ENCODE peak calls at places on chromosome 1, in eight cellular contexts. One of them, this sample, is unnamed.

GRCh38 chr1:2194319-2194897 is at the start of gene FAAP20:
- DNase-seq in IMR-90: peak
- DNase-seq in activated T-cell treated with anti-CD3 and anti-CD28 coated beads, Interleukin-2, amount 50 U/mL, for 72 hours: no peak
- DNase-seq in iris pigment epithelial cell: peak
- DNase-seq in activated T-helper 1 cell treated with Interleukin-2 at 50 U/mL for 16 hours: peak
- DNase-seq in effector memory CD4-positive, alpha-beta T cell: peak
- DNase-seq in T-cell: no peak
- DNase-seq in cardiac muscle cell: peak
- DNase-seq in this sample: no peak

GRCh38 chr1:59332983-59333382 is 36.1 kb downstream of the FGGY start:
- DNase-seq in T-cell: no peak
- DNase-seq in activated T-cell treated with anti-CD3 and anti-CD28 coated beads, Interleukin-2, amount 50 U/mL, for 72 hours: peak
- DNase-seq in IMR-90: peak
- DNase-seq in effector memory CD4-positive, alpha-beta T cell: no peak
- DNase-seq in cardiac muscle cell: peak
- DNase-seq in activated T-helper 1 cell treated with Interleukin-2 at 50 U/mL for 16 hours: no peak
- DNase-seq in iris pigment epithelial cell: peak
- DNase-seq in this sample: no peak

GRCh38 chr1:108568589-108568988 is 8.7 kb downstream of the EEIG2 start:
- DNase-seq in IMR-90: no peak
- DNase-seq in T-cell: no peak
- DNase-seq in activated T-cell treated with anti-CD3 and anti-CD28 coated beads, Interleukin-2, amount 50 U/mL, for 72 hours: no peak
- DNase-seq in effector memory CD4-positive, alpha-beta T cell: no peak
- DNase-seq in activated T-helper 1 cell treated with Interleukin-2 at 50 U/mL for 16 hours: no peak
- DNase-seq in cardiac muscle cell: no peak
- DNase-seq in iris pigment epithelial cell: no peak
- DNase-seq in this sample: no peak

GRCh38 chr1:176696109-176696508 is 233.1 kb downstream of the PAPPA2 start:
- DNase-seq in effector memory CD4-positive, alpha-beta T cell: no peak
- DNase-seq in T-cell: no peak
- DNase-seq in activated T-helper 1 cell treated with Interleukin-2 at 50 U/mL for 16 hours: no peak
- DNase-seq in activated T-cell treated with anti-CD3 and anti-CD28 coated beads, Interleukin-2, amount 50 U/mL, for 72 hours: no peak
- DNase-seq in cardiac muscle cell: no peak
- DNase-seq in IMR-90: peak
- DNase-seq in iris pigment epithelial cell: peak
- DNase-seq in this sample: peak

GRCh38 chr1:175466556-175466955 is 274.0 kb upstream of the KIAA0040 start:
- DNase-seq in activated T-cell treated with anti-CD3 and anti-CD28 coated beads, Interleukin-2, amount 50 U/mL, for 72 hours: no peak
- DNase-seq in iris pigment epithelial cell: no peak
- DNase-seq in cardiac muscle cell: no peak
- DNase-seq in effector memory CD4-positive, alpha-beta T cell: no peak
- DNase-seq in activated T-helper 1 cell treated with Interleukin-2 at 50 U/mL for 16 hours: no peak
- DNase-seq in T-cell: no peak
- DNase-seq in IMR-90: no peak
- DNase-seq in this sample: no peak

GRCh38 chr1:237226177-237226944 is 184.4 kb downstream of the RYR2 start:
- DNase-seq in activated T-helper 1 cell treated with Interleukin-2 at 50 U/mL for 16 hours: no peak
- DNase-seq in IMR-90: no peak
- DNase-seq in activated T-cell treated with anti-CD3 and anti-CD28 coated beads, Interleukin-2, amount 50 U/mL, for 72 hours: no peak
- DNase-seq in cardiac muscle cell: no peak
- DNase-seq in T-cell: no peak
- DNase-seq in iris pigment epithelial cell: no peak
- DNase-seq in effector memory CD4-positive, alpha-beta T cell: no peak
- DNase-seq in this sample: peak

GRCh38 chr1:232764458-232765231 is 40.6 kb upstream of the MAP10 start:
- DNase-seq in activated T-helper 1 cell treated with Interleukin-2 at 50 U/mL for 16 hours: no peak
- DNase-seq in iris pigment epithelial cell: no peak
- DNase-seq in activated T-cell treated with anti-CD3 and anti-CD28 coated beads, Interleukin-2, amount 50 U/mL, for 72 hours: no peak
- DNase-seq in cardiac muscle cell: no peak
- DNase-seq in effector memory CD4-positive, alpha-beta T cell: no peak
- DNase-seq in T-cell: no peak
- DNase-seq in IMR-90: no peak
- DNase-seq in this sample: peak

GRCh38 chr1:152444045-152444444 is 30.0 kb upstream of the CRNN start:
- DNase-seq in effector memory CD4-positive, alpha-beta T cell: no peak
- DNase-seq in cardiac muscle cell: no peak
- DNase-seq in T-cell: no peak
- DNase-seq in iris pigment epithelial cell: no peak
- DNase-seq in activated T-cell treated with anti-CD3 and anti-CD28 coated beads, Interleukin-2, amount 50 U/mL, for 72 hours: no peak
- DNase-seq in activated T-helper 1 cell treated with Interleukin-2 at 50 U/mL for 16 hours: no peak
- DNase-seq in IMR-90: no peak
- DNase-seq in this sample: no peak

GRCh38 chr1:169321539-169321938 is 46.1 kb downstream of the NME7 start:
- DNase-seq in T-cell: no peak
- DNase-seq in activated T-helper 1 cell treated with Interleukin-2 at 50 U/mL for 16 hours: no peak
- DNase-seq in effector memory CD4-positive, alpha-beta T cell: no peak
- DNase-seq in cardiac muscle cell: peak
- DNase-seq in IMR-90: peak
- DNase-seq in iris pigment epithelial cell: peak
- DNase-seq in activated T-cell treated with anti-CD3 and anti-CD28 coated beads, Interleukin-2, amount 50 U/mL, for 72 hours: no peak
- DNase-seq in this sample: no peak

GRCh38 chr1:232528472-232529089 is 101.4 kb downstream of the SIPA1L2 start:
- DNase-seq in cardiac muscle cell: no peak
- DNase-seq in T-cell: no peak
- DNase-seq in IMR-90: no peak
- DNase-seq in effector memory CD4-positive, alpha-beta T cell: no peak
- DNase-seq in activated T-cell treated with anti-CD3 and anti-CD28 coated beads, Interleukin-2, amount 50 U/mL, for 72 hours: no peak
- DNase-seq in activated T-helper 1 cell treated with Interleukin-2 at 50 U/mL for 16 hours: no peak
- DNase-seq in iris pigment epithelial cell: no peak
- DNase-seq in this sample: no peak

GRCh38 chr1:214022810-214023425 is 35.1 kb downstream of the PROX1 start:
- DNase-seq in activated T-helper 1 cell treated with Interleukin-2 at 50 U/mL for 16 hours: no peak
- DNase-seq in T-cell: no peak
- DNase-seq in activated T-cell treated with anti-CD3 and anti-CD28 coated beads, Interleukin-2, amount 50 U/mL, for 72 hours: no peak
- DNase-seq in effector memory CD4-positive, alpha-beta T cell: no peak
- DNase-seq in IMR-90: no peak
- DNase-seq in cardiac muscle cell: no peak
- DNase-seq in iris pigment epithelial cell: no peak
- DNase-seq in this sample: no peak

GRCh38 chr1:41277371-41277994 is 35.4 kb upstream of the SCMH1 start:
- DNase-seq in effector memory CD4-positive, alpha-beta T cell: no peak
- DNase-seq in T-cell: no peak
- DNase-seq in activated T-cell treated with anti-CD3 and anti-CD28 coated beads, Interleukin-2, amount 50 U/mL, for 72 hours: no peak
- DNase-seq in cardiac muscle cell: no peak
- DNase-seq in iris pigment epithelial cell: no peak
- DNase-seq in IMR-90: no peak
- DNase-seq in activated T-helper 1 cell treated with Interleukin-2 at 50 U/mL for 16 hours: no peak
- DNase-seq in this sample: peak

GRCh38 chr1:161989108-161989507 is 34.6 kb downstream of the OLFML2B start:
- DNase-seq in activated T-helper 1 cell treated with Interleukin-2 at 50 U/mL for 16 hours: no peak
- DNase-seq in IMR-90: peak
- DNase-seq in activated T-cell treated with anti-CD3 and anti-CD28 coated beads, Interleukin-2, amount 50 U/mL, for 72 hours: no peak
- DNase-seq in T-cell: no peak
- DNase-seq in effector memory CD4-positive, alpha-beta T cell: no peak
- DNase-seq in iris pigment epithelial cell: peak
- DNase-seq in cardiac muscle cell: no peak
- DNase-seq in this sample: no peak

GRCh38 chr1:25550155-25550506 is 6.7 kb downstream of the LDLRAP1 start:
- DNase-seq in activated T-cell treated with anti-CD3 and anti-CD28 coated beads, Interleukin-2, amount 50 U/mL, for 72 hours: no peak
- DNase-seq in activated T-helper 1 cell treated with Interleukin-2 at 50 U/mL for 16 hours: no peak
- DNase-seq in effector memory CD4-positive, alpha-beta T cell: no peak
- DNase-seq in IMR-90: peak
- DNase-seq in cardiac muscle cell: peak
- DNase-seq in T-cell: no peak
- DNase-seq in iris pigment epithelial cell: peak
- DNase-seq in this sample: no peak

GRCh38 chr1:53669511-53670191 is 69.3 kb downstream of the GLIS1 start:
- DNase-seq in cardiac muscle cell: peak
- DNase-seq in activated T-helper 1 cell treated with Interleukin-2 at 50 U/mL for 16 hours: no peak
- DNase-seq in effector memory CD4-positive, alpha-beta T cell: no peak
- DNase-seq in iris pigment epithelial cell: no peak
- DNase-seq in IMR-90: no peak
- DNase-seq in T-cell: no peak
- DNase-seq in activated T-cell treated with anti-CD3 and anti-CD28 coated beads, Interleukin-2, amount 50 U/mL, for 72 hours: no peak
- DNase-seq in this sample: no peak

GRCh38 chr1:67713071-67713806 is 28.2 kb downstream of the GADD45A start:
- DNase-seq in iris pigment epithelial cell: peak
- DNase-seq in activated T-cell treated with anti-CD3 and anti-CD28 coated beads, Interleukin-2, amount 50 U/mL, for 72 hours: no peak
- DNase-seq in cardiac muscle cell: peak
- DNase-seq in T-cell: no peak
- DNase-seq in activated T-helper 1 cell treated with Interleukin-2 at 50 U/mL for 16 hours: no peak
- DNase-seq in IMR-90: peak
- DNase-seq in effector memory CD4-positive, alpha-beta T cell: no peak
- DNase-seq in this sample: no peak

GRCh38 chr1:227919916-227920315 is 27.8 kb downstream of the WNT9A start:
- DNase-seq in IMR-90: no peak
- DNase-seq in cardiac muscle cell: no peak
- DNase-seq in iris pigment epithelial cell: no peak
- DNase-seq in activated T-cell treated with anti-CD3 and anti-CD28 coated beads, Interleukin-2, amount 50 U/mL, for 72 hours: no peak
- DNase-seq in T-cell: no peak
- DNase-seq in effector memory CD4-positive, alpha-beta T cell: no peak
- DNase-seq in activated T-helper 1 cell treated with Interleukin-2 at 50 U/mL for 16 hours: no peak
- DNase-seq in this sample: no peak

GRCh38 chr1:31412732-31413404 is at the start of gene SERINC2:
- DNase-seq in T-cell: peak
- DNase-seq in effector memory CD4-positive, alpha-beta T cell: no peak
- DNase-seq in IMR-90: no peak
- DNase-seq in activated T-helper 1 cell treated with Interleukin-2 at 50 U/mL for 16 hours: no peak
- DNase-seq in activated T-cell treated with anti-CD3 and anti-CD28 coated beads, Interleukin-2, amount 50 U/mL, for 72 hours: peak
- DNase-seq in cardiac muscle cell: no peak
- DNase-seq in iris pigment epithelial cell: no peak
- DNase-seq in this sample: peak

GRCh38 chr1:67909776-67910175 is 76.5 kb upstream of the GNG12 start:
- DNase-seq in iris pigment epithelial cell: no peak
- DNase-seq in cardiac muscle cell: no peak
- DNase-seq in T-cell: no peak
- DNase-seq in activated T-helper 1 cell treated with Interleukin-2 at 50 U/mL for 16 hours: no peak
- DNase-seq in effector memory CD4-positive, alpha-beta T cell: no peak
- DNase-seq in IMR-90: no peak
- DNase-seq in activated T-cell treated with anti-CD3 and anti-CD28 coated beads, Interleukin-2, amount 50 U/mL, for 72 hours: no peak
- DNase-seq in this sample: no peak

GRCh38 chr1:3074297-3074741 is 5.3 kb downstream of the PRDM16 start:
- DNase-seq in activated T-helper 1 cell treated with Interleukin-2 at 50 U/mL for 16 hours: no peak
- DNase-seq in IMR-90: no peak
- DNase-seq in cardiac muscle cell: no peak
- DNase-seq in activated T-cell treated with anti-CD3 and anti-CD28 coated beads, Interleukin-2, amount 50 U/mL, for 72 hours: no peak
- DNase-seq in effector memory CD4-positive, alpha-beta T cell: no peak
- DNase-seq in T-cell: no peak
- DNase-seq in iris pigment epithelial cell: no peak
- DNase-seq in this sample: peak

GRCh38 chr1:59506952-59507351 is 210.1 kb downstream of the FGGY start:
- DNase-seq in IMR-90: peak
- DNase-seq in cardiac muscle cell: peak
- DNase-seq in effector memory CD4-positive, alpha-beta T cell: no peak
- DNase-seq in activated T-cell treated with anti-CD3 and anti-CD28 coated beads, Interleukin-2, amount 50 U/mL, for 72 hours: no peak
- DNase-seq in iris pigment epithelial cell: peak
- DNase-seq in activated T-helper 1 cell treated with Interleukin-2 at 50 U/mL for 16 hours: no peak
- DNase-seq in T-cell: peak
- DNase-seq in this sample: no peak

GRCh38 chr1:15168479-15168878 is 14.9 kb downstream of the TMEM51 start:
- DNase-seq in IMR-90: peak
- DNase-seq in T-cell: no peak
- DNase-seq in activated T-helper 1 cell treated with Interleukin-2 at 50 U/mL for 16 hours: no peak
- DNase-seq in iris pigment epithelial cell: peak
- DNase-seq in activated T-cell treated with anti-CD3 and anti-CD28 coated beads, Interleukin-2, amount 50 U/mL, for 72 hours: no peak
- DNase-seq in effector memory CD4-positive, alpha-beta T cell: no peak
- DNase-seq in cardiac muscle cell: peak
- DNase-seq in this sample: peak

GRCh38 chr1:1157426-1157913 is 16.2 kb upstream of the TTLL10 start:
- DNase-seq in activated T-helper 1 cell treated with Interleukin-2 at 50 U/mL for 16 hours: peak
- DNase-seq in IMR-90: peak
- DNase-seq in iris pigment epithelial cell: peak
- DNase-seq in cardiac muscle cell: peak
- DNase-seq in T-cell: peak
- DNase-seq in effector memory CD4-positive, alpha-beta T cell: peak
- DNase-seq in activated T-cell treated with anti-CD3 and anti-CD28 coated beads, Interleukin-2, amount 50 U/mL, for 72 hours: peak
- DNase-seq in this sample: peak

GRCh38 chr1:166086113-166086908 is 80.5 kb downstream of the FAM78B start:
- DNase-seq in activated T-cell treated with anti-CD3 and anti-CD28 coated beads, Interleukin-2, amount 50 U/mL, for 72 hours: no peak
- DNase-seq in IMR-90: no peak
- DNase-seq in effector memory CD4-positive, alpha-beta T cell: no peak
- DNase-seq in activated T-helper 1 cell treated with Interleukin-2 at 50 U/mL for 16 hours: no peak
- DNase-seq in cardiac muscle cell: no peak
- DNase-seq in T-cell: no peak
- DNase-seq in iris pigment epithelial cell: no peak
- DNase-seq in this sample: no peak

GRCh38 chr1:169110691-169111447 is 4.4 kb downstream of the ATP1B1 start:
- DNase-seq in cardiac muscle cell: peak
- DNase-seq in effector memory CD4-positive, alpha-beta T cell: no peak
- DNase-seq in IMR-90: peak
- DNase-seq in iris pigment epithelial cell: peak
- DNase-seq in T-cell: no peak
- DNase-seq in activated T-helper 1 cell treated with Interleukin-2 at 50 U/mL for 16 hours: no peak
- DNase-seq in activated T-cell treated with anti-CD3 and anti-CD28 coated beads, Interleukin-2, amount 50 U/mL, for 72 hours: no peak
- DNase-seq in this sample: peak

GRCh38 chr1:89489037-89489729 is 35.4 kb upstream of the LRRC8B start:
- DNase-seq in T-cell: no peak
- DNase-seq in activated T-helper 1 cell treated with Interleukin-2 at 50 U/mL for 16 hours: no peak
- DNase-seq in activated T-cell treated with anti-CD3 and anti-CD28 coated beads, Interleukin-2, amount 50 U/mL, for 72 hours: no peak
- DNase-seq in effector memory CD4-positive, alpha-beta T cell: no peak
- DNase-seq in IMR-90: peak
- DNase-seq in cardiac muscle cell: peak
- DNase-seq in iris pigment epithelial cell: peak
- DNase-seq in this sample: no peak

GRCh38 chr1:232981161-232981560 is 30.8 kb downstream of the NTPCR start:
- DNase-seq in activated T-helper 1 cell treated with Interleukin-2 at 50 U/mL for 16 hours: no peak
- DNase-seq in effector memory CD4-positive, alpha-beta T cell: no peak
- DNase-seq in cardiac muscle cell: no peak
- DNase-seq in IMR-90: no peak
- DNase-seq in T-cell: no peak
- DNase-seq in iris pigment epithelial cell: no peak
- DNase-seq in activated T-cell treated with anti-CD3 and anti-CD28 coated beads, Interleukin-2, amount 50 U/mL, for 72 hours: no peak
- DNase-seq in this sample: no peak

This sample was measured in thyroid gland.